ENCODE peak calls at places on chromosome 7, in seven cellular contexts. N is aorta; M is posterior vena cava; W is stimulated activated CD8-positive, alpha-beta memory T cell treated with anti-CD3 and anti-CD28 coated beads, Interleukin-2, amount 100 ng/mL, for 48 hours; Z is GM06990; V is ACHN; Y is NCI-H2081. G is an unnamed sample.

GRCh38 chr7:39936786-39937185 is 13.3 kb upstream of the CDK13 start:
- DNase-seq in N (no peak), M (no peak), W (no peak), Z (no peak), V (no peak), Y (no peak), G (no peak)

GRCh38 chr7:55053651-55054226 is 34.9 kb downstream of the EGFR start:
- DNase-seq in N (peak; percentile 48), M (no peak), W (no peak), Z (no peak), V (no peak), Y (no peak), G (no peak)

GRCh38 chr7:31122649-31123058 is 70.5 kb downstream of the ADCYAP1R1 start:
- DNase-seq in N (peak; percentile 67), M (no peak), W (peak; percentile 4), Z (peak; percentile 15), V (peak; percentile 76), Y (peak; percentile 70), G (no peak)

GRCh38 chr7:143396182-143396581 is 12.5 kb downstream of the EPHA1 start:
- DNase-seq in N (no peak), M (peak; percentile 74), W (no peak), Z (no peak), V (no peak), Y (no peak), G (no peak)

GRCh38 chr7:101940830-101941229 is 123.4 kb downstream of the CUX1 start:
- DNase-seq in N (no peak), M (peak; percentile 57), W (no peak), Z (no peak), V (no peak), Y (no peak), G (peak; percentile 82)

GRCh38 chr7:130009848-130010688 is 41.1 kb downstream of the ZC3HC1 start:
- DNase-seq in N (peak; percentile 57), M (peak; percentile 84), W (no peak), Z (peak; percentile 62), V (peak; percentile 86), Y (no peak), G (peak; percentile 68)

GRCh38 chr7:88964418-88964817 is 168.9 kb upstream of the TEX47 start:
- DNase-seq in N (no peak), M (no peak), W (no peak), Z (no peak), V (no peak), Y (no peak), G (no peak)

GRCh38 chr7:44075296-44076075 is 6.8 kb downstream of the POLM start:
- DNase-seq in N (peak; percentile 40), M (peak; percentile 55), W (no peak), Z (no peak), V (no peak), Y (no peak), G (peak; percentile 47)

GRCh38 chr7:95398155-95398940 is 2.2 kb upstream of the PON3 start:
- DNase-seq in N (no peak), M (no peak), W (no peak), Z (no peak), V (no peak), Y (no peak), G (no peak)

G was measured in kidney.